ENCODE peak calls at places on chromosomes 6 and 20, in four cellular contexts. T is HepG2, K is GM12878, H is SK-N-SH. Y is an unnamed sample.

GRCh38 chr20:15328084-15328483 is 990.7 kb upstream of the FLRT3 start:
- DNase-seq in K (no peak), T (no peak), H (no peak), Y (no peak)

GRCh38 chr6:148619891-148620290 is 126.9 kb upstream of the UST start:
- DNase-seq in K (no peak), T (no peak), H (no peak), Y (no peak)

GRCh38 chr6:69693749-69694148 is 103.1 kb downstream of the LMBRD1 start:
- DNase-seq in K (no peak), T (no peak), H (no peak), Y (no peak)

GRCh38 chr20:38222231-38222922 is 38.2 kb downstream of the KIAA1755 start:
- DNase-seq in H (peak; percentile 84), K (no peak), T (peak; percentile 71), Y (no peak)

GRCh38 chr6:157017861-157018260 is 240.7 kb downstream of the ARID1B start:
- DNase-seq in T (no peak), H (no peak), K (no peak), Y (no peak)

GRCh38 chr6:159065751-159066329 is 21.0 kb upstream of the TAGAP start:
- DNase-seq in T (no peak), K (no peak), H (no peak), Y (no peak)

GRCh38 chr6:33960345-33961313 is 156.8 kb upstream of the MLN start:
- DNase-seq in H (no peak), K (no peak), T (no peak), Y (no peak)

GRCh38 chr6:16803294-16804006 is 42.2 kb upstream of the ATXN1 start:
- DNase-seq in H (no peak), T (peak; percentile 56), K (no peak), Y (peak; percentile 74)

GRCh38 chr20:41030536-41031242 is 2.1 kb downstream of the TOP1 start:
- DNase-seq in K (no peak), H (no peak), T (peak; percentile 24), Y (no peak)

GRCh38 chr6:137849076-137849708 is 17.9 kb upstream of the TNFAIP3 start:
- DNase-seq in T (no peak), H (no peak), K (no peak), Y (no peak)

GRCh38 chr6:17622144-17622543 is 22.0 kb downstream of the FAM8A1 start:
- DNase-seq in T (no peak), K (no peak), H (no peak), Y (no peak)

GRCh38 chr20:61763740-61764400 is 301.8 kb downstream of the TAF4 start:
- DNase-seq in T (no peak), K (no peak), H (no peak), Y (no peak)

GRCh38 chr6:17836298-17836697 is 129.6 kb upstream of the NUP153 start:
- DNase-seq in H (no peak), K (no peak), T (no peak), Y (no peak)

GRCh38 chr20:4603724-4604123 is 118.0 kb upstream of the PRND start:
- DNase-seq in T (no peak), H (no peak), K (no peak), Y (no peak)

GRCh38 chr20:17825949-17826843 is 126.4 kb downstream of the BANF2 start:
- DNase-seq in T (peak; percentile 44), K (peak; percentile 74), H (no peak), Y (no peak)

GRCh38 chr20:19633985-19634384 is 124.1 kb upstream of the RIN2 start:
- DNase-seq in H (no peak), K (no peak), T (no peak), Y (no peak)

GRCh38 chr6:139920027-139920851 is 545.8 kb upstream of the CITED2 start:
- DNase-seq in T (no peak), H (no peak), K (no peak), Y (no peak)

GRCh38 chr20:53578492-53579222 is 15.0 kb downstream of the ZNF217 start:
- DNase-seq in H (peak; percentile 77), K (peak; percentile 76), T (peak; percentile 94), Y (no peak)

GRCh38 chr6:144953552-144954240 is 668.6 kb downstream of the UTRN start:
- DNase-seq in H (no peak), T (no peak), K (no peak), Y (no peak)

GRCh38 chr6:122042380-122042779 is 357.1 kb upstream of the HSF2 start:
- DNase-seq in T (no peak), H (no peak), K (no peak), Y (no peak)

GRCh38 chr20:15582146-15582776 is 991.0 kb downstream of the KIF16B start:
- DNase-seq in H (no peak), K (no peak), T (no peak), Y (no peak)

GRCh38 chr6:160791981-160792418 is 90.0 kb downstream of the PLG start:
- DNase-seq in T (no peak), K (no peak), H (no peak), Y (no peak)

GRCh38 chr6:26552205-26552604 is 14.0 kb downstream of the HMGN4 start:
- DNase-seq in K (no peak), T (no peak), H (no peak), Y (peak; percentile 32)

GRCh38 chr6:41615311-41615710 is 23.0 kb upstream of the MDFI start:
- DNase-seq in H (no peak), K (no peak), T (no peak), Y (no peak)

GRCh38 chr6:79821859-79822258 is 125.5 kb downstream of the ELOVL4 start:
- DNase-seq in K (no peak), H (no peak), T (no peak), Y (no peak)

GRCh38 chr20:40958598-40958997 is 70.0 kb upstream of the TOP1 start:
- DNase-seq in K (no peak), H (no peak), T (no peak), Y (peak; percentile 7)

GRCh38 chr6:81842254-81842653 is 89.8 kb upstream of the TENT5A start:
- DNase-seq in T (peak; percentile 45), H (no peak), K (no peak), Y (no peak)

GRCh38 chr20:8144282-8145245 is 12.5 kb downstream of the PLCB1 start:
- DNase-seq in H (no peak), K (no peak), T (peak; percentile 100), Y (no peak)

GRCh38 chr20:62906209-62906608 is 20.1 kb downstream of the DIDO1 start:
- DNase-seq in K (no peak), T (no peak), H (no peak), Y (no peak)

GRCh38 chr20:25061103-25061799 is 3.3 kb upstream of the ACSS1 start:
- DNase-seq in T (peak; percentile 72), K (no peak), H (no peak), Y (no peak)

GRCh38 chr6:50272611-50273010 is 222.9 kb upstream of the DEFB112 start:
- DNase-seq in H (no peak), T (no peak), K (no peak), Y (no peak)

GRCh38 chr6:95431637-95432228 is 145.6 kb upstream of the MANEA start:
- DNase-seq in K (no peak), T (peak; percentile 9), H (peak; percentile 39), Y (peak; percentile 59)

DNA sequence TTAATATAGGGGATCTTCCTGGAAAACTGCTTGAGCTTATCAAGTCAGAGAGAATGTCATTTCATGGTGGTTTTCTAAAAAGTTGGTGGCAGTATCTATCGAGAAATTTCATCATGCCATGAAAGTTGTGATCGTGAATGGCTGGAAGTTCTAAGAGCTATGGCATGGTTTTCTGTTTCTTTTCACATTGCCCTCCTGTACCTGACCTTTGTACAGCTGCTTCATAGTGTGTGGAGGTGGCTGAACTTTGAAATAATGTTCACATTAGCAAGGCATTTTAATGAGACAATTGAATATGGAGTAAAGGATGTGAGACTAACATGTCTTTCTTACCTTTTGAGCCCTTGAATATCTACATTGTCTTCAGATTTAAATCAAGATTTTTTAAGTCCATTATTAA is 278.2 kb upstream of the ID4 start:
- DNase-seq in T (no peak), H (no peak), K (no peak), Y (no peak)
- TF ChIP-seq TCF12 in T (no peak), H (no peak), K (no peak), Y (no peak)

DNA sequence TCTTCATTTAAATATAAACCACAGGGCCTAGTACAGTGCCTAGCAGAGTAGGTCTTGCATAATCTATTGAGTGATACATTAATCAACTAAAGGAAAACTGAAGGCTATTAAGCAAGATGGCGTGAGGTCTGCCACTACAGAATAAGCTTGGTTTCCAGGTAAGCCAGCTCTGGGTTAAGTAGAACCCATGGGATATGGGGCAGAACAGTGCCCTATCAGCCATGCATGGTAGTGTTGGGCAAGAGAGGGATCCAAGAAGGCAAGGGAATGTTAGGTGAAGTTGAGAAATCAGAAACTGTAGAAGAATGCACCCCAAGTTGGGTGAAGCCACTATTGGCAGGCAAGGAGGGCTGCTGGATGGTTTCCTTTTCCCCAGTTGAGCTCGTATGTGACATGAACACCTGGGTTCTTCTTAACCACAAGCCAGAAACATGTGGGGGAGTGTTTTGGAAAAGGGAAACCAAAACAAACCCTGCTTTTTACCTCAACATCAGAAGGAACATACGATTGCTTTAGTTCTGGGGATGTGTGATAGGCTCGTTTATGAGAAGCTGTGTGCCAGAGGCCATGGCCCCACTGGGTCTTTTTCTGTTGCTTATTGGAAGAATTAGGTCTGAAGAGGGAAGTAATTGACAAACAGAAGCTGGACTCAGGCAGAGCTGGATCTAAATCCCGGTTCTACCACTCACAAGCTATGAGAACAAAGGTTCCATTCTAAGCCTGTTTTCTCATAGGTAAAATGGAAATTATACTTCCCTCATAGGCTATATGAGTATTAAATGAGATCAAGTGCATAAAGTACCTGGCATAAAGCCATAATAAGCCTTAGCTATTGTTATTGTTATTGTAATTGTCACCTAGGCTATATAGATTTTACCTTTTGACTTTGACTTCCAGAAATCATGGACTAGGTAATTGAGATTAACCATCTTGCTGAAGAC is 33.5 kb downstream of the NEDD9 start:
- DNase-seq in H (no peak), K (no peak), T (no peak), Y (no peak)
- TF ChIP-seq MAX in H (no peak), K (no peak), T (no peak), Y (no peak)

GRCh38 chr6:6795396-6795795 is 206.9 kb downstream of the LY86 start:
- DNase-seq in T (no peak), H (no peak), K (no peak), Y (no peak)

GRCh38 chr6:6796818-6797217 is 208.3 kb downstream of the LY86 start:
- DNase-seq in T (no peak), H (no peak), K (no peak), Y (no peak)

GRCh38 chr6:6801635-6802218 is 213.2 kb downstream of the LY86 start:
- DNase-seq in T (no peak), H (no peak), K (no peak), Y (no peak)

GRCh38 chr6:6801002-6801329 is 212.4 kb downstream of the LY86 start:
- DNase-seq in K (no peak), T (no peak), H (no peak), Y (no peak)

GRCh38 chr6:6798430-6798829 is 209.9 kb downstream of the LY86 start:
- DNase-seq in K (no peak), T (no peak), H (no peak), Y (no peak)
- TF ChIP-seq TCF12 in K (no peak), T (no peak), H (no peak), Y (no peak)

GRCh38 chr20:39669659-39670058 is 707.5 kb downstream of the DHX35 start:
- DNase-seq in H (no peak), T (no peak), K (no peak), Y (no peak)

GRCh38 chr20:39676857-39677351 is 714.8 kb downstream of the DHX35 start:
- DNase-seq in H (no peak), K (no peak), T (no peak), Y (no peak)

GRCh38 chr20:39676236-39676635 is 714.1 kb downstream of the DHX35 start:
- DNase-seq in H (no peak), T (no peak), K (no peak), Y (no peak)

GRCh38 chr20:39670987-39671386 is 708.8 kb downstream of the DHX35 start:
- DNase-seq in H (no peak), K (no peak), T (no peak), Y (no peak)

GRCh38 chr20:39674842-39675241 is 712.7 kb downstream of the DHX35 start:
- DNase-seq in H (no peak), K (no peak), T (no peak), Y (no peak)
- TF ChIP-seq MAX in H (no peak), K (no peak), T (no peak), Y (no peak)

Y was measured in H1.